ENCODE peak calls at places on chromosomes 11 and 22, in five cellular contexts. A is tibial nerve, M is neural progenitor cell, T is neuronal stem cell, Q is stomach. D is an unnamed sample. For H3K4me1, the result is how much of the 10 kb centered on the place peaks cover.

GRCh38 chr11:121207485-121208115 is 85.0 kb upstream of the SC5D start:
- DNase-seq in A (no peak), M (no peak), T (no peak), Q (no peak), D (no peak)

GRCh38 chr11:86397351-86397750 is 22.7 kb downstream of the CCDC81 start:
- DNase-seq in A (no peak), M (no peak), T (no peak), Q (no peak), D (no peak)

GRCh38 chr22:28429711-28430110 is 249.9 kb downstream of the TTC28 start:
- DNase-seq in A (no peak), M (no peak), T (no peak), Q (no peak), D (no peak)

GRCh38 chr11:125941606-125942275 is 4.1 kb upstream of the VSIG10L2 start:
- DNase-seq in A (no peak), M (peak), T (peak), Q (peak), D (no peak)

GRCh38 chr11:103358251-103358650 is 249.0 kb downstream of the DYNC2H1 start:
- DNase-seq in A (no peak), M (no peak), T (no peak), Q (no peak), D (no peak)

GRCh38 chr11:75597636-75598035 is 35.6 kb downstream of the SERPINH1 start:
- DNase-seq in A (no peak), M (peak), T (peak), Q (no peak), D (no peak)

GRCh38 chr22:28448625-28449024 is 231.0 kb downstream of the TTC28 start:
- DNase-seq in A (no peak), M (no peak), T (no peak), Q (no peak), D (no peak)

GRCh38 chr11:133052537-133052936 is 479.8 kb downstream of the OPCML start:
- DNase-seq in A (no peak), M (no peak), T (no peak), Q (no peak), D (no peak)

GRCh38 chr11:14773755-14774154 is 118.3 kb downstream of the CYP2R1 start:
- DNase-seq in A (no peak), M (peak), T (no peak), Q (no peak), D (no peak)

GRCh38 chr11:108938604-108939003 is 273.7 kb downstream of the DDX10 start:
- DNase-seq in A (no peak), M (no peak), T (no peak), Q (no peak), D (no peak)

GRCh38 chr11:125148743-125149142 is 15.8 kb upstream of the PKNOX2 start:
- DNase-seq in A (no peak), M (no peak), T (no peak), Q (no peak), D (no peak)

GRCh38 chr11:33952805-33953204 is 60.9 kb upstream of the LMO2 start:
- DNase-seq in A (no peak), M (no peak), T (no peak), Q (no peak), D (no peak)

GRCh38 chr11:24900960-24901549 is 404.2 kb downstream of the LUZP2 start:
- DNase-seq in A (no peak), M (no peak), T (no peak), Q (no peak), D (no peak)

GRCh38 chr22:47153854-47154542 is 391.5 kb downstream of the TBC1D22A start:
- DNase-seq in A (no peak), M (no peak), T (no peak), Q (no peak), D (no peak)

GRCh38 chr11:1916986-1917522 is 2.4 kb upstream of the TNNT3 start:
- DNase-seq in A (peak), M (no peak), T (no peak), Q (no peak), D (no peak)
- H3K4me1 ChIP-seq in A (under half), M (under half), T (under half), Q (under half), D (under half)

GRCh38 chr11:4664791-4665190 is 21.0 kb downstream of the OR51E1 start:
- DNase-seq in A (no peak), M (no peak), T (no peak), Q (no peak), D (no peak)

GRCh38 chr11:4664183-4664582 is 20.4 kb downstream of the OR51E1 start:
- DNase-seq in A (no peak), M (no peak), T (no peak), Q (no peak), D (no peak)

GRCh38 chr11:4665424-4665823 is 21.6 kb downstream of the OR51E1 start:
- DNase-seq in A (no peak), M (no peak), T (no peak), Q (no peak), D (no peak)
- H3K4me1 ChIP-seq in A (under half), M (under half), T (under half), Q (under half), D (under half)

DNA sequence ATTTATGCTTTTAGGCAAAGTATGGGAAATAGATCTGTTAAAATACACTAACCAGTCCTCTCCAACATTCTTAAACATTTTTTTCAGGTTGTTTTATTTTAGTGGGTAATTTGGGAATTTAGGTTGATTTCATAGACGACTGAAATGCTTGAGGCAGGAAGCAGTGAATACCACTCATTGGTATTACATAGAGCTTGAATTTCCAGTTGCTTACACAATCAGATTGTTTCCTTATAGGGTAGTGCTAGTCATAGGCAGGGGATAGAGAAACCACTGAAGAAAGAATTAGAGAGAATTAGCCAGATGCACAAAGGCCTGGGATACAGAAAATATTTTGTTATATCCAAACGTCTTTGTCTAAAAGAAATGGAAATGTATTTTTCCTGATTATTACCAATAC is 23.9 kb upstream of the LYVE1 start:
- DNase-seq in A (no peak), M (no peak), T (no peak), Q (no peak), D (no peak)
- H3K4me1 ChIP-seq in A (under half), M (under half), T (under half), Q (under half), D (under half)

GRCh38 chr22:50303848-50304527 is 3.5 kb downstream of the PLXNB2 start:
- DNase-seq in A (no peak), M (peak), T (no peak), Q (peak), D (peak)
- H3K4me1 ChIP-seq in A (half or more), M (under half), T (under half), Q (half or more), D (half or more)

GRCh38 chr11:119316729-119317591 is at the start of gene MCAM:
- DNase-seq in A (no peak), M (peak), T (no peak), Q (no peak), D (peak)
- H3K4me1 ChIP-seq in A (half or more), M (half or more), T (under half), Q (half or more), D (under half)

GRCh38 chr11:64641596-64642417 is 50.8 kb downstream of the SLC22A12 start:
- DNase-seq in A (no peak), M (no peak), T (no peak), Q (no peak), D (no peak)

GRCh38 chr11:64643258-64643881 is 52.4 kb downstream of the SLC22A12 start:
- DNase-seq in A (no peak), M (peak), T (no peak), Q (no peak), D (no peak)

GRCh38 chr11:64643927-64644326 is 52.9 kb downstream of the SLC22A12 start:
- DNase-seq in A (no peak), M (no peak), T (no peak), Q (no peak), D (no peak)

GRCh38 chr11:64642876-64643257 is 51.8 kb downstream of the SLC22A12 start:
- DNase-seq in A (no peak), M (peak), T (no peak), Q (no peak), D (no peak)

DNA sequence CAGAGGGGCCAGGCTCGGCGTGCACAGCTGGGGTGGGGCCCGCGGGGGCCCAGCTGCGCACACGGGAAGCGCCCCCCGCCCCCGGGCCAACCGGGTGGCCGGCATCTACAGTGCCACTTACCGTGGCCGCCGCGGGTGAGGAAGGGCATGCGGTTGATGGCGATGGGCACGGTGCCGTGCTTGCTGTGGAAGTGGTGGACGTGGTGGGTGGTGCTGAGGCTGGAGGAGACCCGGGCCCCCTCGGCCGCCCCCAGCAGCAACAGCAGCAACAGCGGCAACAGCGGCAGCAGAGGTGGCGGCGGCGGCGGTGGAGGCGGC is 51.4 kb downstream of the SLC22A12 start:
- DNase-seq in A (no peak), M (no peak), T (no peak), Q (no peak), D (no peak)
- H3K4me1 ChIP-seq in A (under half), M (under half), T (under half), Q (under half), D (under half)

DNA sequence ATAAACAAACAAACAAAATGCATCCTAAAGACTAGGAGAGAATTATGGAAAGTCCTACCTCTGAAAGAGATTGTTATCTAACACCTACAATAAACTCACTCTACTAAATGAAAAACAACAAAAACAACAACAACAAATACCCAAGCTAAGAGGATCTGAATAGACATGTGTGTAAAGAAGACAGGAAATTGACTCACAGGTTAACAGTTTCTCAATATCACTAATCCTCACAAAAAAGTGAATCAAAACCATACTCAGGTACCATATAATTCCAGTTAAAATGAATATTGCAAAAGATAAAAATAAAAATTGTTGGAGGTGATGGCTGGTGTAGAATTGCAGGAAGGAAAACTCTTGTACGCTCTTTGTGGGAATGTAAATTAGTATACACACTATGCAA is 110.4 kb upstream of the TOP3B start:
- DNase-seq in A (no peak), M (no peak), T (no peak), Q (no peak), D (no peak)
- H3K4me1 ChIP-seq in A (under half), M (under half), T (under half), Q (under half), D (under half)

DNA sequence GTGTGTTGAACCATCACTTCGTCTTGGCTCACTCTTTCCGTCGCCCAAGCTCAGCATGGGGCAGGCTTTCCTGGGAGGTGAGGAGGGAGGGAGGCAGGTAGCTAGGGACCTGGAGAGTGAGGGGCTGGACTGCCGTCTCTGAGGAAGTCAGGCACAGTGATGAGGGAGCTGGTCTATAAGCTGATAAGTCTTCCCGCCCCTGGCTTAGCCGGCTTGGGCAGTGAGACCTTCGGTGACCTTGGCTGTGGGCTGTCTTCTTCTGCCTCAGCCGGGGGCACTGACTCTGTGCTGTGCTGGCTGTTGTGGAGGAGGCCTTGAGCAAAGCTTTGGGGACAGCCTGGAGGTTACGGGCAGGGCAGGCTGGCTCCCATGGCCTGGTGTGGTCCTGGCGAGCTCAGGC is 18.7 kb downstream of the GNAZ start:
- DNase-seq in A (no peak), M (no peak), T (no peak), Q (no peak), D (no peak)
- H3K4me1 ChIP-seq in A (under half), M (under half), T (under half), Q (half or more), D (under half)

GRCh38 chr11:8661036-8661435 is 21.4 kb downstream of the TRIM66 start:
- DNase-seq in A (no peak), M (no peak), T (no peak), Q (no peak), D (no peak)
- H3K4me1 ChIP-seq in A (under half), M (under half), T (under half), Q (under half), D (under half)

DNA sequence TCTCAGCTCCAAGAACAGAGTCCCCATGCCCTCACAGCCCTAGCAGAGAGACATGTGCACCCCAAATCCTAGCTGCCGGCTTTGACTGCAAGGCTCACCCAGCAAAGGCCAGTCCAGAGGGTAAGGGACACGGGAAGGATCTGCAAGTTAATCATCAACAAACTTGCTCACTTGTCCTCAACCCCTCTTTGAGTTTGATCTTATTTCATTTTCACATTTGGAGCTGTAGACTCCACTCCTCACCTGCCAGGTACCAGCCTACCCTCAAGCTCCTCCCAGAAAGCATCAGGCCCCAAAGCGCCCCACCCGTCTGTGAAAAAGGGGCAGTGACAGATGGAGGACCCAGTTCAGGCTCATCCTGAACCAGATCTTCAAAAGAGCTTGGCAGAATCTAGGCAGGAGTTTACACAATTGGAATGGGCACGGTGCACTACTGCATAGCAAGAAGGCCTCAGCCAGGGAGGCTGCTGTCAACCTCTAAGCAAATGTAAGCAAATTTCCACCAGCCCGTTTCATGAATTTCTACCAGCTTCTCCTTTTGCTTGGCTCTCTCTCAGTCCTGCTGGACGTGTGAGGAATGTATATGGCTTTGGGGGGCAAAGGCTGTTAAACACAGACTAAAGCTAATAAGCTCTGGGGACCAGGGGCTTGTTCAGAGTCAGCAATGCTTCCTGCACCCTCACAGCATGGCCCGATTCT is 5.5 kb downstream of the EHD1 start:
- DNase-seq in A (no peak), M (no peak), T (no peak), Q (no peak), D (no peak)
- H3K4me1 ChIP-seq in A (half or more), M (under half), T (under half), Q (half or more), D (half or more)